ENCODE peak calls at places on chromosomes 13 and 19, in six cellular contexts. E is transverse colon, G is neural crest cell, B is lung, Z is body of pancreas, H is esophagus squamous epithelium. D is an unnamed sample.

GRCh38 chr19:46515290-46515609 is 19.6 kb upstream of the PNMA8B start:
- DNase-seq in G (no peak), Z (no peak), E (no peak), B (no peak), H (no peak), D (no peak)

GRCh38 chr19:48618278-48618915 is 581 bp downstream of the RPL18 start:
- DNase-seq in G (no peak), B (no peak), H (no peak), E (no peak), Z (no peak), D (no peak)

GRCh38 chr13:105665284-105665683 is 870.2 kb downstream of the EFNB2 start:
- DNase-seq in Z (no peak), B (no peak), E (no peak), G (no peak), H (no peak), D (no peak)

GRCh38 chr13:48621056-48621455 is 32.7 kb upstream of the CYSLTR2 start:
- DNase-seq in B (no peak), G (no peak), Z (no peak), E (no peak), H (no peak), D (no peak)

GRCh38 chr13:99556867-99557443 is 55.7 kb downstream of the TM9SF2 start:
- DNase-seq in E (no peak), Z (no peak), G (no peak), B (no peak), H (no peak), D (no peak)

GRCh38 chr13:47672982-47673670 is 327.9 kb downstream of the SUCLA2 start:
- DNase-seq in H (no peak), Z (no peak), B (no peak), G (no peak), E (no peak), D (no peak)

GRCh38 chr13:92272177-92272576 is 873.8 kb downstream of the GPC5 start:
- DNase-seq in Z (no peak), B (no peak), G (no peak), H (no peak), E (no peak), D (no peak)

GRCh38 chr19:932647-933552 is 7.1 kb downstream of the ARID3A start:
- DNase-seq in E (peak), H (no peak), Z (no peak), G (peak), B (no peak), D (peak)

GRCh38 chr19:1651061-1651547 is 1.3 kb downstream of the TCF3 start:
- DNase-seq in G (peak), Z (no peak), B (no peak), E (peak), H (no peak), D (no peak)

GRCh38 chr19:1080360-1081161 is 13.6 kb downstream of the ARHGAP45 start:
- DNase-seq in G (no peak), B (no peak), E (no peak), H (no peak), Z (no peak), D (no peak)

GRCh38 chr13:110250258-110250891 is 56.6 kb downstream of the COL4A1 start:
- DNase-seq in Z (no peak), B (peak), G (no peak), H (no peak), E (no peak), D (peak)

GRCh38 chr13:109669956-109670355 is 116.4 kb downstream of the IRS2 start:
- DNase-seq in B (no peak), E (no peak), H (no peak), G (no peak), Z (no peak), D (no peak)

GRCh38 chr19:19384486-19384885 is 21.0 kb upstream of the GATAD2A start:
- DNase-seq in E (no peak), H (no peak), Z (no peak), G (no peak), B (no peak), D (no peak)

GRCh38 chr19:51807925-51808324 is 13.0 kb downstream of the FPR3 start:
- DNase-seq in G (no peak), B (no peak), H (no peak), E (no peak), Z (no peak), D (no peak)

GRCh38 chr19:51809787-51810186 is 14.8 kb downstream of the FPR3 start:
- DNase-seq in G (no peak), B (no peak), H (no peak), E (no peak), Z (no peak), D (no peak)

GRCh38 chr19:51808333-51808986 is 13.5 kb downstream of the FPR3 start:
- DNase-seq in B (no peak), H (no peak), E (no peak), Z (no peak), G (no peak), D (no peak)

GRCh38 chr19:51811344-51811743 is 16.4 kb downstream of the FPR3 start:
- DNase-seq in Z (no peak), E (peak), H (no peak), G (no peak), B (no peak), D (no peak)

DNA sequence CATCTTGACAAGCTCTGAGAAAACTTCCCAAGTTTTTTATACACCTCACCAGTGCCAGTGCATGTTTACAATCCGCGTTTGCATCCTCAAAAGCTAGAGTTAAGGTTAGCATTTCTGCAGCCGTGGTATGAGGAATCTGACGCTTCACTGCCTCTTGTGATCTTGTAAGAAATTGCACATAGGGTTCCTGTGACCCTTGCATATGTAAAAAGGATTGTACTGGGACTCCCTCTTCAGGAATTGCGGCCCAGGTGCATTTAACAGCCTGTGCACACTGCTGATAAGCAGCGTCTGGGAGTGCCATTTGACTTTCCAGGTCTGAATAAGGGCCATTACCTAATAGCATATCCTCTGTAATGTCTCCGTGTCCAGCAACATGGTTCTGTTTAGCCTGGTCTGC is 15.3 kb downstream of the FPR3 start:
- DNase-seq in E (no peak), Z (no peak), G (no peak), B (no peak), H (no peak), D (no peak)
- TF ChIP-seq CTCF in E (no peak), Z (no peak), G (no peak), B (no peak), H (no peak), D (no peak)

GRCh38 chr19:33947565-33947964 is 150.9 kb downstream of the KCTD15 start:
- DNase-seq in G (no peak), H (no peak), Z (no peak), B (no peak), E (no peak), D (peak)
- TF ChIP-seq CTCF in G (no peak), H (no peak), Z (no peak), B (no peak), E (no peak), D (no peak)

DNA sequence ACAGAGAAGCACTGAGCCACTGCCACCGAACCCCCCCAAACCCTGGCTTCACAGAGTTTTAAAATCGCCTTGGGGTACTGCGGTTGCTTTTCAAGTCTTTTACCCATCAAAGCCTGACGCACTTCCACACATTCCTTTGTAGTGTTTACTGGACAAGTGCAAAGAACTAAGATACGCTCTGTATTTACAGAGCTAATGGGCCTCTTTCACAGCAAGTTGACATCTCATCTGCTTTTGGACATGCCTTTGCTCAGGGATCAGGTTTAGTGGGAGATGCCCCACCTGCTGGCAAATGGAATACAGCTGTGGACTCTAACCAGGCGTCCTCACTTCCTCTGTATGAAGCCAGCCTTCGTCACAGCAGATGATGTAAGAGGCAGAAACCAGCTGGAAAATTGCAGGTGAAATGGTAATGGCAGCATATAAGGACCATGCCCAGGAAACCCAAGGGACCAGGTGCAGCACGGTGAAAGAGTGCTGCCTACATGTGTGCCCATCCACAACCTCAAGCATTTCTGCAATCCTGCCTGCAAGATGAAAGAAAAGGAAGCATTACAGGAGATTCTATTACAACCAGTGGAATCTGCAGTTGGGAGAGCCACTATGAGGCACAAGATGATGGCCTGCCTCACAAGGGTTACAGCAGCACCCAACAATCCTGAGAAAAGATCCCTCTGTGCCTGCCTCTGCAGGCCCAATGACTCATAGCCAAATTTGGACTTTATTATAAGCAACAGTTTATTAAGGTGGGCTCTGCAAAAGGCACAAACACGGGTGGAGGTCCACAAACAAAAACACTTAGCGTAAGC is 34.7 kb downstream of the BRD4 start:
- DNase-seq in Z (peak), E (peak), H (no peak), B (no peak), G (no peak), D (no peak)
- TF ChIP-seq CTCF in Z (no peak), E (no peak), H (no peak), B (no peak), G (no peak), D (no peak)

DNA sequence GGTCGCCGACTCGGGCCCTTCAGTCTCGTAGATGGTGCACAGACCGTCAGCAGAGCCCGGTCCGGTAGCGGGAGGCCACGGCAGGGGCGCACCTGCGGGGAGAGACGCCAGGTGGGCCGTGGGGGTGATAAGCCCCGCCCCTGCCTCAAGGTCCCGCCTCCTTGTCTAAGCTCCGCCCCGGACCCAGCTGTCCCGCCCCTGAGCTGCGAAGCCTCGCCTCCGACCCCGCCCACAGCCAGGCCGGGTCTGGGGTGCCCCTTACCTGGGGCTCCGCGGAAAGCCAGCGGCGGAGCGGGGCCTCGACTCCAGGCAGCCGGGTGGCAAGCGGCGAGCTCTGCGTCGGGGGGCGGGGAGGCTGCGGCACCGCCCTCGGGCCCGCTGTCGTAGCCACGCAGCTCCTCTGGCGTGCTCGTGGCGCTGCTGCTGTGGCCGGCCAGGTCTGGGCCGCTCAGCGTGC is 4.7 kb downstream of the PRR36 start:
- DNase-seq in H (no peak), B (peak), Z (peak), E (peak), G (peak), D (no peak)
- TF ChIP-seq CTCF in H (no peak), B (no peak), Z (no peak), E (no peak), G (peak), D (peak)

GRCh38 chr13:44739120-44739519 is 163.0 kb upstream of the TSC22D1 start:
- DNase-seq in E (no peak), G (no peak), H (no peak), Z (no peak), B (no peak), D (no peak)
- TF ChIP-seq CTCF in E (no peak), G (no peak), H (no peak), Z (no peak), B (no peak), D (no peak)

GRCh38 chr19:52943884-52944643 is 18.6 kb downstream of the ZNF816 start:
- DNase-seq in E (no peak), H (no peak), G (no peak), B (no peak), Z (no peak), D (no peak)

GRCh38 chr19:52943134-52943883 is 19.4 kb downstream of the ZNF816 start:
- DNase-seq in Z (no peak), B (no peak), H (no peak), G (no peak), E (no peak), D (no peak)

GRCh38 chr19:52945652-52946321 is 16.9 kb downstream of the ZNF816 start:
- DNase-seq in E (no peak), G (no peak), B (no peak), H (no peak), Z (no peak), D (no peak)

GRCh38 chr19:52941941-52942370 is 18.7 kb upstream of the ZNF888 start:
- DNase-seq in Z (peak), H (no peak), G (no peak), E (peak), B (no peak), D (no peak)

DNA sequence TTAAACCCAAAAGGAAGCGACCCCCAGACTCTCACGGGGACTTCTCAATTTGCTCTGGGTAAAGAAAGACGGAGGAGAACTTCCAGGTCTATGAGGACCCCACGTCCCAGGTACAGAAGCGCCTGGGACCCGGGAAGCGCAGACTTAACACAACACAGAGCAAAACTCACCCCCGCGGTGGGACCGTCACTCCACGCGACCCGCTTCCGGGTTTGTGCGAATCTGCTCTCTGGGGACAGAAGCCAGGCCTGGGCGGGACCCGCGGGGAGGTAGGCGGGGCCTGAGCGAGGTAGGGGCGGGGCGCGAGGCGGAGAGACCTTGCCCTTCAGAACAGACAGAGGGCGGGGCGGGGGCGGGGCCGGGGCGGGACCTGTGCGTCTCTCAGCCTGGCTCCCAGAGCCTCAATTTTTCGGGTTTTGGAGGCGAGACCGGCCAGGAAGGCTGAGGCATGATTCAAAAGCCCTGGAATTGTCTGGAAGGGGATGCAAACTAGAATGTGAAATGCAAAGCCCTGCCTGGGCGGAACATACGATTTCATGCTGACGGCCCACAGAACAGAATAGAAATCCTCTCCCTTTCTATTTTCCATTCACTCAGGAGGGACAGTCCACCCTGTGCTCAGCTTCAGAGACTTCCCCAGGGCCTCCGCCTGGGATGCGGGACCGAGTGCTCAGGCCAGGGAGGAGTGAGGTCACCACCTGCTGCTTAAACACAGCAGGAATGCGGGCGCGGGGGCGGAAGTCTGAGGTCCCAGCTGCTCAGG is 19.3 kb upstream of the ZNF888 start:
- DNase-seq in E (peak), B (peak), G (peak), Z (peak), H (peak), D (peak)
- TF ChIP-seq CTCF in E (no peak), B (no peak), G (no peak), Z (no peak), H (no peak), D (no peak)

DNA sequence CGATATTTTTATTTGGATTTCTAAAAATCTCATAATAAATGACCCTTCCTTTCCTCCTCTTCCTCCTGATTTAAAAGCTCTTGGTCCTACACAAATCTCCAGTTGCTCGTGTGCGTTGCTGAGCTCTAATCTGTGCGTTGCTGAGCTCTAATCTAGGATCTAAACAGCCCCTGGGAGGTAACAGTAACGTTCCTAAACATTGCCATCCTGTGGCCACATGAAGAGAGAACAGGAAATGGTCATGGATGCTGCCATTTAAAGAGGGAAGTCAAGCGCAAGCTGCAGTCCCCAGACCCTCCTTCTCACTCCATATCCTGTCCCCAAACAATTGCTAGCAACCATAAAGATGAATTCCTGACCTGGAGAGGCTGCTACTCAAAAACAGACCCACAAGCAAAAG is 170.8 kb downstream of the NUFIP1 start:
- DNase-seq in G (no peak), H (no peak), Z (no peak), B (no peak), E (no peak), D (no peak)
- TF ChIP-seq CTCF in G (peak), H (no peak), Z (no peak), B (no peak), E (no peak), D (peak)

DNA sequence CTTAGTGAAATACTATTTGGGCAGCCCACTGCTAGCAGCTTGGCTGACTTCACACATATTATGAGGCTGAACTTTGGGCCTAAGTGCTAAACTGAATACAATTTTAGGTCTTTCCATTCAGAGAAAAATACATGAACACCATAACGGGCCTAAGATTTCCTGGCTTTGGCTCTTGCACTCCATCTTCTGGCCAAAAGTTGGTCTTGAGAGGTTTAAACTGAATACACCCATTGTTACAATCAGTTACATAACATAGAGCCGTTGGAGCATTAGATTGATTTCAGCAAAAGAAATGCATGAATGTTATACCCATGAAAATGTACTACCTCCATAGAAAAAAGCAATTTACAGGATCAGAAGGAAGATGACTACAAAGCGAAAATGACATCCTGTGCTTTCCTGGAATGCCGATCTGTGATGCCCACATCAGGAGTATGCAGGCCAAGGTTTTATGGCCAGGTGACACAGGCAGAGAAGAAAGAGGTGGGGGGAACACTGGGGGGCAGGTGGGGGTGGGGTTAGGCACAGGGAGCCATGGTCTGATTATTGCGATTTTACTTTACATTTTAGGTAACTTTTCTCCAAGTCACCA is 11.1 kb upstream of the SHISA2 start:
- DNase-seq in B (peak), E (peak), H (no peak), Z (peak), G (peak), D (no peak)
- TF ChIP-seq CTCF in B (peak), E (peak), H (peak), Z (peak), G (peak), D (peak)